ENCODE peak calls at places on chromosome 11, in four cellular contexts. One of them, this sample, is unnamed.

GRCh38 chr11:103491777-103492176 is 382.6 kb downstream of the DYNC2H1 start:
- DNase-seq in A549: peak; percentile 6
- DNase-seq in H1: peak; percentile 58
- DNase-seq in GM12878: no peak
- DNase-seq in this sample: no peak

GRCh38 chr11:72920001-72920400 is 105.8 kb downstream of the ATG16L2 start:
- DNase-seq in A549: no peak
- DNase-seq in H1: no peak
- DNase-seq in GM12878: no peak
- DNase-seq in this sample: no peak

GRCh38 chr11:57324154-57324885 is 432 bp downstream of the TNKS1BP1 start:
- DNase-seq in A549: peak; percentile 52
- DNase-seq in H1: no peak
- DNase-seq in GM12878: no peak
- DNase-seq in this sample: peak; percentile 94

GRCh38 chr11:82233211-82233610 is 500.5 kb downstream of the FAM181B start:
- DNase-seq in A549: no peak
- DNase-seq in H1: no peak
- DNase-seq in GM12878: no peak
- DNase-seq in this sample: no peak

GRCh38 chr11:4032097-4032496 is 62.5 kb upstream of the RRM1 start:
- DNase-seq in A549: no peak
- DNase-seq in H1: no peak
- DNase-seq in GM12878: no peak
- DNase-seq in this sample: no peak

GRCh38 chr11:12207384-12208150 is 97.2 kb downstream of the MICAL2 start:
- DNase-seq in A549: no peak
- DNase-seq in H1: no peak
- DNase-seq in GM12878: no peak
- DNase-seq in this sample: no peak

GRCh38 chr11:100991541-100991940 is 138.1 kb downstream of the PGR start:
- DNase-seq in A549: no peak
- DNase-seq in H1: no peak
- DNase-seq in GM12878: no peak
- DNase-seq in this sample: no peak

GRCh38 chr11:12088047-12088481 is 22.3 kb upstream of the MICAL2 start:
- DNase-seq in A549: peak; percentile 82
- DNase-seq in H1: no peak
- DNase-seq in GM12878: no peak
- DNase-seq in this sample: no peak

GRCh38 chr11:39541945-39542351 is 1917.5 kb downstream of the LRRC4C start:
- DNase-seq in A549: no peak
- DNase-seq in H1: no peak
- DNase-seq in GM12878: no peak
- DNase-seq in this sample: no peak

GRCh38 chr11:110187731-110188130 is 94.5 kb downstream of the ZC3H12C start:
- DNase-seq in A549: no peak
- DNase-seq in H1: no peak
- DNase-seq in GM12878: no peak
- DNase-seq in this sample: no peak

GRCh38 chr11:36594316-36594989 is at the start of gene IFTAP:
- DNase-seq in A549: peak; percentile 90
- DNase-seq in H1: peak; percentile 56
- DNase-seq in GM12878: no peak
- DNase-seq in this sample: peak; percentile 75

GRCh38 chr11:76652989-76653673 is 17.4 kb downstream of the LRRC32 start:
- DNase-seq in A549: no peak
- DNase-seq in H1: no peak
- DNase-seq in GM12878: no peak
- DNase-seq in this sample: no peak

GRCh38 chr11:79484872-79485271 is 44.0 kb upstream of the TENM4 start:
- DNase-seq in A549: no peak
- DNase-seq in H1: no peak
- DNase-seq in GM12878: no peak
- DNase-seq in this sample: no peak

GRCh38 chr11:119361056-119361787 is 14.7 kb upstream of the MFRP start:
- DNase-seq in A549: peak; percentile 74
- DNase-seq in H1: no peak
- DNase-seq in GM12878: no peak
- DNase-seq in this sample: peak; percentile 26

GRCh38 chr11:94861306-94861845 is 93.2 kb downstream of the AMOTL1 start:
- DNase-seq in A549: no peak
- DNase-seq in H1: no peak
- DNase-seq in GM12878: no peak
- DNase-seq in this sample: peak; percentile 39

GRCh38 chr11:58573451-58574104 is 2.1 kb downstream of the LPXN start:
- DNase-seq in A549: peak; percentile 54
- DNase-seq in H1: no peak
- DNase-seq in GM12878: no peak
- DNase-seq in this sample: no peak

GRCh38 chr11:73372371-73372993 is 3.7 kb upstream of the RELT start:
- DNase-seq in A549: peak; percentile 48
- DNase-seq in H1: no peak
- DNase-seq in GM12878: no peak
- DNase-seq in this sample: no peak

GRCh38 chr11:111499483-111499882 is 12.7 kb downstream of the BTG4 start:
- DNase-seq in A549: no peak
- DNase-seq in H1: no peak
- DNase-seq in GM12878: no peak
- DNase-seq in this sample: no peak

GRCh38 chr11:70111269-70112016 is 33.3 kb downstream of the ANO1 start:
- DNase-seq in A549: peak; percentile 39
- DNase-seq in H1: no peak
- DNase-seq in GM12878: no peak
- DNase-seq in this sample: no peak

GRCh38 chr11:86459002-86459385 is 84.3 kb downstream of the CCDC81 start:
- DNase-seq in A549: no peak
- DNase-seq in H1: no peak
- DNase-seq in GM12878: no peak
- DNase-seq in this sample: no peak

GRCh38 chr11:86458294-86459001 is 83.8 kb downstream of the CCDC81 start:
- DNase-seq in A549: no peak
- DNase-seq in H1: no peak
- DNase-seq in GM12878: no peak
- DNase-seq in this sample: no peak

GRCh38 chr11:86461892-86462291 is 87.2 kb downstream of the CCDC81 start:
- DNase-seq in A549: no peak
- DNase-seq in H1: no peak
- DNase-seq in GM12878: no peak
- DNase-seq in this sample: no peak

GRCh38 chr11:86460461-86461404 is 86.0 kb downstream of the CCDC81 start:
- DNase-seq in A549: no peak
- DNase-seq in H1: no peak
- DNase-seq in GM12878: no peak
- DNase-seq in this sample: no peak

GRCh38 chr11:86459682-86460460 is 85.2 kb downstream of the CCDC81 start:
- DNase-seq in A549: peak; percentile 74
- DNase-seq in H1: peak; percentile 29
- DNase-seq in GM12878: no peak
- DNase-seq in this sample: peak; percentile 14
- TF ChIP-seq CHD2 in A549: no peak
- TF ChIP-seq CHD2 in H1: no peak
- TF ChIP-seq CHD2 in GM12878: no peak
- TF ChIP-seq CHD2 in this sample: no peak

GRCh38 chr11:14218728-14219127 is 140.3 kb downstream of the RRAS2 start:
- DNase-seq in A549: no peak
- DNase-seq in H1: no peak
- DNase-seq in GM12878: no peak
- DNase-seq in this sample: no peak
- TF ChIP-seq CHD2 in A549: no peak
- TF ChIP-seq CHD2 in H1: no peak
- TF ChIP-seq CHD2 in GM12878: no peak
- TF ChIP-seq CHD2 in this sample: no peak

DNA sequence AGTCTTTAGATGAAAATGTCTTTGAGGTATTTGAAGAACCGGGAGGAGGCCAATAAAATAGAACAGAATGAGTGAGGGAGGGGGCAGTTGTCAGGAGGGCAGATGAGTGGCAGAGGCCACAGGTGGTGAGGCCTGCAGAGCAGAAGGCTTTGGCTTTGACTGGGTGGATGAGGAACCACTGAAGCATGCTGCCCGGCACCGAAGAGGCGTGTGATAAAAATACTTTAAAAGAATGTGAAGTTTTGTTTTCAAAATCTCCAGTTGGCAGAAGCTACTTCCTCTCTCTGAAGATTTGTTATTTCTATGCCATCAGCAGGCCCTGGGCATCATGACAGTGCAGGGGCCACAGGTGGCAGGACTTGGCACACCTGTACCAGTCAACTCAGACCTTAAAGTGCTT is 6.3 kb downstream of the MS4A12 start:
- DNase-seq in A549: no peak
- DNase-seq in H1: no peak
- DNase-seq in GM12878: peak; percentile 69
- DNase-seq in this sample: no peak
- TF ChIP-seq CHD2 in A549: no peak
- TF ChIP-seq CHD2 in H1: no peak
- TF ChIP-seq CHD2 in GM12878: no peak
- TF ChIP-seq CHD2 in this sample: no peak

DNA sequence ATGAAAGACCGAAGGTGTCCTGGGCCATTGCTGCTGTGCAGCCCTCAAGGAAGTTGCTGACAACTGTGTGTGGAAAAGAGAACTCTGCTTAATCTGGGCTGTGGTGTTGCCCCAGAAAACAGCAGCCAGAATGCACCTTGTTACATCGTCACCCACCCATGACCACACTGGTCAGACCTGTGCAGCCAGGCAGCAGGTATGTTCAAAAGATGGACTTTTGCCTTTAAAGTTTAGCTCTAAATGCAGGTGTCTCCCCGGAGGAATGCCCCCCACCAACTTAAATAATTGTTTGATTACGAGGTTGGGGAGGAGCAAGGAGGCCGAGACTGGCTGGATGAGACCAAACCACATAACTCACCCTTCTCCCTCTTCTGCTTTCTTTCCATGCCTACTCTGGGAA is 15.3 kb upstream of the POLA2 start:
- DNase-seq in A549: no peak
- DNase-seq in H1: no peak
- DNase-seq in GM12878: no peak
- DNase-seq in this sample: no peak
- TF ChIP-seq CHD2 in A549: no peak
- TF ChIP-seq CHD2 in H1: no peak
- TF ChIP-seq CHD2 in GM12878: no peak
- TF ChIP-seq CHD2 in this sample: no peak

DNA sequence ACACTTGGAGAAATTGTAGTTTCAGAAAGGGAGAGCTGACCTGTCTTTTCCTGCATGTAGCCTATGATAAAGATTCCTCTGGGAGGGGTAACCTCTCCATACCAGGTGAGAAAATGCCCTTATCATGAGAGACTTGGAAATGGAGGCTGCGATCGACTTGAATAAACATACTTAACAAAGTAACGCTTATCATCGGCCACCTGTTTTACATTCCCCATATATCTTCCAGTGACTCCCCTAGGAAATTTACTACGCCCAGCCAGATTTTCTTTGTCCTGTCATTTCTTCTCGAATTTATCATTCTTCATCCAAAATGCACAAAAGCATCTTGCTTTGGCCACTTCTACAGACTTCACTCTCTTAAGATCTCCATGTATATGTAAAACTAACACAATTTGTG is 143.5 kb downstream of the CCDC81 start:
- DNase-seq in A549: no peak
- DNase-seq in H1: no peak
- DNase-seq in GM12878: no peak
- DNase-seq in this sample: no peak
- TF ChIP-seq CHD2 in A549: no peak
- TF ChIP-seq CHD2 in H1: no peak
- TF ChIP-seq CHD2 in GM12878: no peak
- TF ChIP-seq CHD2 in this sample: no peak

DNA sequence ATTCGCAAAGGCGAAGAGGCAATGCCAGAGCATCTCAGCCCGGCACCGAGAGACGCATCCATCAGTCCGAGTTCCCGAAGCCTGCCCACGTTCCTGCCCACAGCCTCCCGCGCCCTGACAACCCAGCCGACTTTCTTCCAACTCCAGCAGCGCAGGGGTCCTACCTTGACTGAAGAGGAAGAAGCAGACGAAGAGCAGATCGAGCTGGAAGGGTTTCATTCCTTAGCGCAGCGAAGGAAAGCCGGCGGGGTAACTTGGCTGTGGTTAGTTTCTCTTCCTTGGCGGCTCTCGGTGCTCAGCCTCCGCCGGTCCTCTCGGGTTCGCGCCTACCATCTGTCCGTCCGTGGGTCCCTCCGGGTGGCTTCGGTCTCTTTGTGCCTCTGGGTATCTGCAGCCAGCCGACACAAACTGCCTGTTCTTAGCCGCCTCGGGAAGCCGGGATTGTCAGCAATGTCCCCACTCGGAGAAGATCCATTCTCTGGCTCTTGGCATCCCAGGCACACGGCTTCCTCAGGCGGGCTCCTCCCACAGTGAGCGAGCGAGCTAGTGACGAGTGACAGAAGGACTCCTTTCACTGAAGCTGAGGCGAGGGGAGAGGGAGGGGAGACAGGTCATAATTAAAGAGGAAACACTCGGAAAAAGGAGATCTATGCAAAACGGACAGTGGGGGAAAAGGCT is at the start of gene KIRREL3:
- DNase-seq in A549: peak; percentile 33
- DNase-seq in H1: no peak
- DNase-seq in GM12878: no peak
- DNase-seq in this sample: peak; percentile 65
- TF ChIP-seq CHD2 in A549: no peak
- TF ChIP-seq CHD2 in H1: no peak
- TF ChIP-seq CHD2 in GM12878: no peak
- TF ChIP-seq CHD2 in this sample: no peak

GRCh38 chr11:55719608-55720160 is 53.6 kb upstream of the OR5D13 start:
- DNase-seq in A549: peak; percentile 1
- DNase-seq in H1: no peak
- DNase-seq in GM12878: no peak
- DNase-seq in this sample: no peak
- TF ChIP-seq CHD2 in A549: no peak
- TF ChIP-seq CHD2 in H1: no peak
- TF ChIP-seq CHD2 in GM12878: no peak
- TF ChIP-seq CHD2 in this sample: no peak